ENCODE peak calls at places on chromosomes 16 and 17, in ten cellular contexts. O is sigmoid colon, Y is heart right ventricle, T is neural progenitor cell, X is HL-60, U is IMR-90, S is endothelial cell of umbilical vein, V is transverse colon, B is astrocyte of the spinal cord, H is A549. G is an unnamed sample.

GRCh38 chr16:24850289-24850931 is 4.6 kb downstream of the SLC5A11 start:
- DNase-seq in T (no peak), B (peak), O (peak), U (peak), V (no peak), H (no peak), X (no peak), Y (no peak), S (no peak), G (no peak)

GRCh38 chr16:4270595-4270994 is 2.2 kb downstream of the TFAP4 start:
- DNase-seq in S (no peak), U (no peak), T (no peak), V (no peak), B (no peak), H (no peak), O (no peak), X (no peak), Y (no peak), G (no peak)

GRCh38 chr16:26197707-26198106 is 505.9 kb downstream of the HS3ST4 start:
- DNase-seq in T (no peak), V (no peak), U (no peak), X (no peak), Y (no peak), S (no peak), H (no peak), O (no peak), B (no peak), G (no peak)

GRCh38 chr17:70661342-70662222 is 492.2 kb downstream of the KCNJ2 start:
- DNase-seq in Y (no peak), H (peak), S (no peak), X (no peak), V (peak), B (peak), U (peak), O (no peak), T (no peak), G (no peak)

GRCh38 chr16:9047689-9048301 is 43.6 kb upstream of the HAPSTR1 start:
- DNase-seq in X (peak), Y (peak), S (peak), H (peak), V (peak), U (peak), B (peak), O (peak), T (peak), G (no peak)

GRCh38 chr16:21233521-21234150 is at the start of gene ANKS4B:
- DNase-seq in X (no peak), H (no peak), U (no peak), B (no peak), V (peak), S (no peak), Y (no peak), O (no peak), T (no peak), G (no peak)

GRCh38 chr17:8563024-8563776 is 67.3 kb downstream of the MYH10 start:
- DNase-seq in H (no peak), X (no peak), U (no peak), S (no peak), V (no peak), O (no peak), B (no peak), Y (no peak), T (peak), G (no peak)

GRCh38 chr16:13186813-13187212 is 285.4 kb downstream of the SHISA9 start:
- DNase-seq in X (no peak), V (no peak), O (no peak), H (no peak), S (no peak), T (peak), Y (no peak), U (no peak), B (no peak), G (no peak)

GRCh38 chr17:6514371-6514770 is 42.0 kb downstream of the PITPNM3 start:
- DNase-seq in O (no peak), T (no peak), H (no peak), Y (no peak), B (no peak), S (no peak), V (no peak), U (no peak), X (no peak), G (no peak)

GRCh38 chr16:2774161-2774891 is 2.8 kb downstream of the ELOB start:
- DNase-seq in S (no peak), T (no peak), Y (no peak), U (no peak), X (no peak), H (no peak), B (peak), O (no peak), V (no peak), G (no peak)

GRCh38 chr16:1941924-1942809 is 832 bp downstream of the MSRB1 start:
- DNase-seq in B (no peak), V (no peak), U (no peak), O (peak), H (no peak), Y (no peak), T (no peak), S (no peak), X (peak), G (no peak)

GRCh38 chr16:79195948-79196347 is 404.6 kb downstream of the MAF start:
- DNase-seq in B (no peak), V (no peak), O (no peak), U (no peak), T (no peak), Y (no peak), X (no peak), H (no peak), S (no peak), G (no peak)

GRCh38 chr17:63476857-63477470 is at the start of gene ACE:
- DNase-seq in T (peak), Y (peak), U (peak), H (peak), V (peak), X (peak), O (no peak), B (no peak), S (peak), G (peak)

GRCh38 chr16:11691771-11692170 is 23.5 kb downstream of the SNN start:
- DNase-seq in U (no peak), S (no peak), V (no peak), O (peak), X (no peak), H (no peak), Y (no peak), T (no peak), B (no peak), G (no peak)

GRCh38 chr16:72427001-72427785 is 255.2 kb upstream of the PMFBP1 start:
- DNase-seq in U (no peak), B (no peak), H (no peak), T (no peak), S (no peak), X (no peak), V (no peak), O (no peak), Y (no peak), G (no peak)

GRCh38 chr17:30532871-30533270 is 55.7 kb downstream of the GOSR1 start:
- DNase-seq in H (no peak), S (no peak), X (no peak), U (no peak), Y (no peak), B (no peak), T (no peak), V (no peak), O (no peak), G (no peak)

GRCh38 chr17:57555636-57556175 is 189.4 kb downstream of the CCDC182 start:
- DNase-seq in X (no peak), T (no peak), S (no peak), Y (no peak), V (no peak), H (no peak), O (no peak), B (no peak), U (no peak), G (no peak)

GRCh38 chr16:51146256-51146924 is 4.7 kb downstream of the SALL1 start:
- DNase-seq in S (no peak), T (peak), H (no peak), X (no peak), O (no peak), B (peak), U (peak), Y (no peak), V (no peak), G (no peak)

GRCh38 chr17:40307001-40307690 is 1.8 kb upstream of the RARA start:
- DNase-seq in V (no peak), T (peak), X (no peak), Y (no peak), U (no peak), B (peak), H (no peak), O (peak), S (no peak), G (no peak)

GRCh38 chr16:57475711-57476339 is 10.5 kb downstream of the DOK4 start:
- DNase-seq in T (peak), S (peak), O (no peak), Y (no peak), X (peak), B (peak), U (peak), H (peak), V (peak), G (peak)

GRCh38 chr16:47921535-47921934 is 234.3 kb downstream of the ABCC12 start:
- DNase-seq in U (no peak), S (no peak), B (no peak), H (no peak), X (no peak), V (no peak), O (no peak), T (no peak), Y (no peak), G (no peak)

GRCh38 chr17:81631482-81631881 is 5.4 kb downstream of the NPLOC4 start:
- DNase-seq in U (no peak), V (no peak), T (no peak), Y (no peak), S (no peak), O (no peak), B (no peak), X (no peak), H (no peak), G (no peak)

GRCh38 chr17:79925242-79925957 is 86.2 kb upstream of the CBX4 start:
- DNase-seq in S (no peak), H (peak), O (no peak), B (peak), U (peak), V (peak), X (no peak), T (peak), Y (peak), G (no peak)

GRCh38 chr16:54347961-54348360 is 61.4 kb upstream of the IRX3 start:
- DNase-seq in Y (no peak), H (no peak), X (no peak), O (peak), B (no peak), V (peak), T (no peak), S (no peak), U (no peak), G (no peak)

GRCh38 chr17:78127888-78128615 is 503 bp downstream of the TMC6 start:
- DNase-seq in T (peak), Y (peak), H (peak), O (peak), V (peak), B (no peak), X (peak), U (no peak), S (no peak), G (peak)

GRCh38 chr17:41474863-41475262 is 6.1 kb downstream of the KRT35 start:
- DNase-seq in X (no peak), B (no peak), O (no peak), T (no peak), Y (no peak), U (no peak), H (no peak), V (no peak), S (no peak), G (no peak)

GRCh38 chr17:64443086-64443760 is 5.7 kb upstream of the MILR1 start:
- DNase-seq in S (no peak), U (no peak), X (no peak), B (no peak), O (no peak), H (no peak), Y (no peak), V (no peak), T (no peak), G (no peak)

GRCh38 chr17:31061678-31062077 is 33.1 kb upstream of the NF1 start:
- DNase-seq in U (no peak), B (no peak), O (no peak), H (no peak), T (peak), Y (no peak), X (no peak), V (no peak), S (no peak), G (no peak)

GRCh38 chr16:84647830-84648594 is at the start of gene KLHL36:
- DNase-seq in O (peak), V (peak), U (no peak), B (no peak), X (peak), H (peak), T (peak), S (peak), Y (peak), G (peak)

GRCh38 chr17:41802961-41803682 is 8.6 kb downstream of the P3H4 start:
- DNase-seq in S (no peak), Y (no peak), X (no peak), H (no peak), T (no peak), U (no peak), B (no peak), V (no peak), O (no peak), G (no peak)

GRCh38 chr16:28321700-28322411 is 29.5 kb downstream of the SBK1 start:
- DNase-seq in O (no peak), X (peak), B (peak), V (peak), Y (no peak), T (peak), U (peak), H (peak), S (peak), G (peak)

GRCh38 chr16:85107532-85107931 is 4.7 kb downstream of the CIBAR2 start:
- DNase-seq in B (no peak), O (no peak), S (no peak), U (no peak), X (no peak), V (no peak), H (no peak), T (no peak), Y (no peak), G (no peak)

GRCh38 chr16:59971264-59971663 is 1237.1 kb upstream of the GOT2 start:
- DNase-seq in B (no peak), X (no peak), V (no peak), Y (no peak), U (no peak), O (no peak), H (peak), S (peak), T (no peak), G (no peak)

GRCh38 chr17:64202683-64203430 is 60.2 kb downstream of the TEX2 start:
- DNase-seq in Y (no peak), U (peak), S (no peak), B (peak), X (no peak), T (peak), V (no peak), H (no peak), O (no peak), G (no peak)

GRCh38 chr17:41352597-41353366 is 2.2 kb upstream of the KRT33A start:
- DNase-seq in V (no peak), U (peak), X (no peak), Y (no peak), S (no peak), B (no peak), H (no peak), O (no peak), T (no peak), G (no peak)

GRCh38 chr17:35423761-35424160 is 8.5 kb downstream of the SLFN12 start:
- DNase-seq in O (no peak), V (no peak), X (no peak), T (no peak), B (peak), Y (no peak), U (peak), S (no peak), H (no peak), G (no peak)

GRCh38 chr17:51853857-51854256 is 304.7 kb downstream of the CA10 start:
- DNase-seq in X (no peak), O (no peak), B (no peak), Y (no peak), S (no peak), V (peak), H (no peak), U (no peak), T (no peak), G (no peak)

GRCh38 chr17:2183346-2183745 is 120.2 kb downstream of the SMG6 start:
- DNase-seq in X (no peak), B (no peak), U (peak), Y (no peak), O (no peak), H (no peak), T (no peak), V (no peak), S (no peak), G (no peak)

GRCh38 chr17:48051706-48052486 is 3.7 kb downstream of the NFE2L1 start:
- DNase-seq in Y (peak), H (no peak), V (peak), X (peak), O (peak), B (peak), T (peak), U (peak), S (peak), G (no peak)

GRCh38 chr17:39235555-39236221 is 9.9 kb upstream of the STAC2 start:
- DNase-seq in B (peak), O (no peak), X (peak), Y (no peak), H (peak), V (peak), S (peak), U (peak), T (peak), G (peak)

GRCh38 chr17:76462556-76463290 is 4.7 kb upstream of the AANAT start:
- DNase-seq in T (no peak), U (no peak), S (no peak), O (no peak), V (no peak), B (no peak), X (no peak), H (no peak), Y (no peak), G (no peak)

GRCh38 chr17:76459674-76460073 is 6.7 kb upstream of the UBE2O start:
- DNase-seq in O (no peak), Y (no peak), U (no peak), S (no peak), B (no peak), X (no peak), H (no peak), T (no peak), V (no peak), G (no peak)

GRCh38 chr17:76453431-76453743 is 435 bp upstream of the UBE2O start:
- DNase-seq in U (no peak), X (no peak), H (no peak), S (no peak), B (no peak), Y (no peak), O (no peak), V (no peak), T (no peak), G (no peak)

GRCh38 chr17:76461765-76462555 is 5.4 kb upstream of the AANAT start:
- DNase-seq in Y (no peak), V (no peak), S (no peak), U (no peak), T (no peak), O (no peak), B (no peak), H (no peak), X (no peak), G (no peak)

GRCh38 chr17:76458580-76459490 is 5.9 kb upstream of the UBE2O start:
- DNase-seq in T (peak), S (peak), Y (peak), H (peak), V (peak), X (peak), U (peak), O (no peak), B (peak), G (peak)
- TF ChIP-seq CTCF in T (peak), S (peak), Y (no peak), H (peak), V (peak), X (peak), U (peak), O (no peak), B (peak), G (peak)

DNA sequence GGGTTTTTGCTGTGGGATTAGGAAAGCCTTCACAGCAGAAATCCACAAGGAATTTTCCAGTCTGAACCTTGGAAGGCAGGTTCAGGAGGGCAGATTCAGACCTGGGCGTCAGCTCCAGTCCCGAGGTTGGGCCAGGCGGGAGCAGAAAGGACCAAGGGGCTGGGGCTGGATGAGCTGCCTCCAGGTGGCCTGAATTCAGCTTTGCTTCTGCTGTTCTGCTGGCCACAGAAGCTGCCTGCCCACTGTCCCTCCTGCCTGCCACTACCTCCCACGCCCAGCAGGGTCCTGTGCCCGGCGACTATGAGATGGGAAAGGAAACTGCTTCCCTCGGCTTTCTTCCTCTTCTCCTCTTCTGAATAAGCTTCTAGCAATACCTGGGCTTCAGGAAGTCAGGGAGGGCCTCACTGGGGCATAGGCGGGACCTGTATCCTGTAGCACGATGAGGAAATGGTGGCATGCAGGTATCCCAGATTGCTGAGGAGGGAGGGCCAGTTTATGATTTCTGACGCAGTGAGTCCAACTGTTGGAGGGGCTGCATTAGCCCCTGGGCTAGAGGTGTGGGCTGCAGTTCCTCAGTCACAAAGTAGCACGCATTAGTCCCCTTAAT is 18.4 kb downstream of the TBX4 start:
- DNase-seq in O (peak), U (no peak), S (no peak), B (no peak), H (no peak), Y (no peak), X (no peak), T (no peak), V (no peak), G (no peak)
- TF ChIP-seq CTCF in O (no peak), U (no peak), S (no peak), B (no peak), H (no peak), Y (no peak), X (no peak), T (no peak), V (no peak), G (no peak)

GRCh38 chr17:33778505-33779398 is 476.3 kb upstream of the CCL2 start:
- DNase-seq in U (peak), T (peak), H (peak), Y (no peak), V (peak), X (peak), O (no peak), S (peak), B (peak), G (peak)
- TF ChIP-seq CTCF in U (peak), T (peak), H (peak), Y (peak), V (peak), X (peak), O (peak), S (peak), B (peak), G (peak)

GRCh38 chr17:49845210-49845782 is 2.6 kb downstream of the TAC4 start:
- DNase-seq in U (no peak), V (no peak), H (no peak), T (no peak), O (peak), Y (peak), X (no peak), B (no peak), S (peak), G (no peak)

GRCh38 chr17:49842846-49843245 is 5.0 kb downstream of the TAC4 start:
- DNase-seq in U (peak), V (no peak), X (no peak), T (no peak), O (no peak), Y (no peak), H (no peak), B (no peak), S (peak), G (no peak)

GRCh38 chr17:49846938-49847712 is 744 bp downstream of the TAC4 start:
- DNase-seq in O (peak), X (no peak), B (no peak), Y (no peak), U (no peak), T (no peak), S (no peak), H (no peak), V (no peak), G (no peak)

GRCh38 chr17:49841548-49841947 is 6.3 kb downstream of the TAC4 start:
- DNase-seq in V (no peak), X (no peak), B (no peak), S (no peak), Y (no peak), O (peak), H (no peak), T (no peak), U (no peak), G (no peak)

GRCh38 chr17:49843774-49844350 is 4.0 kb downstream of the TAC4 start:
- DNase-seq in V (no peak), S (peak), X (no peak), T (peak), U (no peak), Y (no peak), B (no peak), H (peak), O (peak), G (no peak)
- TF ChIP-seq CTCF in V (no peak), S (peak), X (no peak), T (peak), U (peak), Y (no peak), B (peak), H (peak), O (no peak), G (peak)